ENCODE peak calls at places on chromosomes 7 and 10, in five cellular contexts. Q, O, N, S and X are unnamed samples.

GRCh38 chr7:2126621-2127020 is 106.1 kb downstream of the MAD1L1 start:
- DNase-seq in Q (no peak), O (no peak), N (no peak), S (no peak), X (no peak)

GRCh38 chr7:99975782-99976521 is at the start of gene AZGP1:
- DNase-seq in Q (no peak), O (no peak), N (peak), S (no peak), X (peak)

GRCh38 chr10:114009281-114009996 is 34.2 kb upstream of the ADRB1 start:
- DNase-seq in Q (no peak), O (no peak), N (no peak), S (no peak), X (no peak)

GRCh38 chr10:32171213-32171612 is 115.0 kb upstream of the KIF5B start:
- DNase-seq in Q (no peak), O (peak), N (peak), S (no peak), X (no peak)

GRCh38 chr7:42843209-42843800 is 68.6 kb downstream of the C7orf25 start:
- DNase-seq in Q (no peak), O (peak), N (peak), S (no peak), X (no peak)

GRCh38 chr7:118590107-118590506 is 365.6 kb downstream of the ANKRD7 start:
- DNase-seq in Q (no peak), O (peak), N (no peak), S (peak), X (no peak)

GRCh38 chr10:125057158-125058001 is 103.0 kb downstream of the CTBP2 start:
- DNase-seq in Q (peak), O (no peak), N (peak), S (no peak), X (no peak)

GRCh38 chr7:28296571-28297483 is 115.5 kb upstream of the CREB5 start:
- DNase-seq in Q (no peak), O (peak), N (peak), S (peak), X (no peak)

GRCh38 chr10:113895018-113895417 is 40.6 kb downstream of the NHLRC2 start:
- DNase-seq in Q (no peak), O (no peak), N (no peak), S (no peak), X (no peak)

GRCh38 chr7:66535414-66536329 is 93.0 kb upstream of the KCTD7 start:
- DNase-seq in Q (no peak), O (no peak), N (no peak), S (no peak), X (peak)

GRCh38 chr10:109977382-109977806 is 30.4 kb upstream of the ADD3 start:
- DNase-seq in Q (no peak), O (peak), N (peak), S (no peak), X (no peak)

GRCh38 chr10:121440461-121440860 is 157.8 kb downstream of the FGFR2 start:
- DNase-seq in Q (no peak), O (no peak), N (no peak), S (no peak), X (no peak)

GRCh38 chr10:70729763-70730357 is 55.3 kb downstream of the TBATA start:
- DNase-seq in Q (no peak), O (no peak), N (peak), S (no peak), X (no peak)

GRCh38 chr7:71077743-71078476 is 54.0 kb upstream of the GALNT17 start:
- DNase-seq in Q (no peak), O (no peak), N (no peak), S (no peak), X (no peak)

GRCh38 chr7:2230882-2231281 is 1.9 kb downstream of the MAD1L1 start:
- DNase-seq in Q (no peak), O (peak), N (no peak), S (no peak), X (no peak)

GRCh38 chr10:132742837-132743194 is 43.1 kb downstream of the NKX6-2 start:
- DNase-seq in Q (no peak), O (no peak), N (no peak), S (no peak), X (no peak)

GRCh38 chr7:158490171-158490782 is 97.3 kb downstream of the PTPRN2 start:
- DNase-seq in Q (no peak), O (no peak), N (no peak), S (no peak), X (no peak)

GRCh38 chr10:68516766-68517165 is 10.6 kb downstream of the SLC25A16 start:
- DNase-seq in Q (peak), O (no peak), N (no peak), S (no peak), X (no peak)

GRCh38 chr10:92164024-92164423 is 126.9 kb downstream of the CPEB3 start:
- DNase-seq in Q (no peak), O (no peak), N (no peak), S (no peak), X (no peak)

GRCh38 chr7:42746226-42746625 is 165.6 kb downstream of the C7orf25 start:
- DNase-seq in Q (no peak), O (no peak), N (no peak), S (no peak), X (no peak)

GRCh38 chr7:157474685-157475084 is 137.9 kb downstream of the DNAJB6 start:
- DNase-seq in Q (no peak), O (peak), N (no peak), S (no peak), X (peak)

GRCh38 chr7:17266559-17266958 is 31.9 kb upstream of the AHR start:
- DNase-seq in Q (no peak), O (no peak), N (no peak), S (no peak), X (no peak)